ENCODE peak calls at places on chromosomes 12 and 14, in four cellular contexts. B, O, V and N are unnamed samples. For H3K36me3, the result is how much of the 10 kb centered on the place peaks cover.

GRCh38 chr12:52020539-52021336 is 14.0 kb downstream of the TAMALIN start:
- DNase-seq in B (peak), O (peak), V (peak), N (no peak)

GRCh38 chr12:49439042-49439441 is 71.8 kb downstream of the SPATS2 start:
- DNase-seq in B (no peak), O (no peak), V (no peak), N (no peak)

GRCh38 chr14:51527073-51527472 is 124.6 kb upstream of the FRMD6 start:
- DNase-seq in B (no peak), O (no peak), V (no peak), N (no peak)

GRCh38 chr12:94620611-94621010 is 29.7 kb downstream of the TMCC3 start:
- DNase-seq in B (peak), O (no peak), V (no peak), N (no peak)

GRCh38 chr12:107404981-107405380 is 280.6 kb upstream of the PWP1 start:
- DNase-seq in B (peak), O (peak), V (no peak), N (peak)

GRCh38 chr14:78863143-78863542 is 693.0 kb downstream of the NRXN3 start:
- DNase-seq in B (peak), O (peak), V (peak), N (no peak)

GRCh38 chr12:10174986-10175614 is 3.2 kb upstream of the OLR1 start:
- DNase-seq in B (no peak), O (no peak), V (no peak), N (no peak)

GRCh38 chr14:75519826-75520692 is 2.2 kb upstream of the BATF start:
- DNase-seq in B (no peak), O (no peak), V (no peak), N (no peak)

GRCh38 chr12:3520168-3520567 is 29.2 kb downstream of the PRMT8 start:
- DNase-seq in B (no peak), O (no peak), V (no peak), N (no peak)

GRCh38 chr12:79294590-79294989 is 396.2 kb downstream of the PAWR start:
- DNase-seq in B (no peak), O (no peak), V (no peak), N (no peak)

GRCh38 chr14:93789366-93790130 is 1.3 kb upstream of the PRIMA1 start:
- DNase-seq in B (no peak), O (no peak), V (peak), N (no peak)

GRCh38 chr12:109487181-109488050 is 10.0 kb downstream of the UBE3B start:
- DNase-seq in B (no peak), O (no peak), V (no peak), N (no peak)

GRCh38 chr12:70403827-70404226 is 37.7 kb downstream of the KCNMB4 start:
- DNase-seq in B (no peak), O (no peak), V (no peak), N (no peak)

GRCh38 chr12:114131824-114132223 is 165.7 kb upstream of the RBM19 start:
- DNase-seq in B (no peak), O (no peak), V (no peak), N (no peak)

GRCh38 chr14:59698793-59699192 is 122.2 kb upstream of the CCDC175 start:
- DNase-seq in B (no peak), O (no peak), V (no peak), N (no peak)

GRCh38 chr12:122909442-122910288 is 13.7 kb upstream of the VPS37B start:
- DNase-seq in B (no peak), O (no peak), V (no peak), N (no peak)

GRCh38 chr12:52254180-52254964 is 20.1 kb upstream of the KRT86 start:
- DNase-seq in B (no peak), O (no peak), V (no peak), N (no peak)

GRCh38 chr14:68824517-68825347 is 31.9 kb upstream of the ZFP36L1 start:
- DNase-seq in B (peak), O (peak), V (peak), N (peak)

GRCh38 chr12:110563702-110564470 is 19.2 kb downstream of the PPTC7 start:
- DNase-seq in B (no peak), O (no peak), V (no peak), N (no peak)

GRCh38 chr12:3122841-3123678 is 45.9 kb downstream of the TSPAN9 start:
- DNase-seq in B (no peak), O (no peak), V (no peak), N (no peak)

GRCh38 chr14:24463806-24464785 is 21.5 kb upstream of the SDR39U1 start:
- DNase-seq in B (no peak), O (no peak), V (no peak), N (no peak)

GRCh38 chr12:52363111-52363679 is 4.1 kb downstream of the KRT85 start:
- DNase-seq in B (no peak), O (no peak), V (no peak), N (no peak)

GRCh38 chr14:99781091-99781490 is 12.1 kb upstream of the EML1 start:
- DNase-seq in B (no peak), O (no peak), V (no peak), N (no peak)

GRCh38 chr12:130953783-130954543 is at the start of gene ADGRD1:
- DNase-seq in B (no peak), O (peak), V (no peak), N (no peak)

GRCh38 chr12:127272864-127273263 is 994.1 kb upstream of the TMEM132C start:
- DNase-seq in B (no peak), O (no peak), V (no peak), N (no peak)

GRCh38 chr14:69263771-69264170 is 3.8 kb downstream of the GALNT16 start:
- DNase-seq in B (no peak), O (no peak), V (no peak), N (no peak)

GRCh38 chr14:104743461-104744380 is 9.2 kb upstream of the SIVA1 start:
- DNase-seq in B (no peak), O (no peak), V (no peak), N (no peak)
- TF ChIP-seq SIN3A in B (no peak), O (no peak), V (no peak), N (no peak)

GRCh38 chr12:118044075-118044474 is 16.9 kb downstream of the WSB2 start:
- DNase-seq in B (no peak), O (no peak), V (no peak), N (no peak)
- H3K36me3 ChIP-seq in B (under half), O (half or more), V (under half), N (under half)

DNA sequence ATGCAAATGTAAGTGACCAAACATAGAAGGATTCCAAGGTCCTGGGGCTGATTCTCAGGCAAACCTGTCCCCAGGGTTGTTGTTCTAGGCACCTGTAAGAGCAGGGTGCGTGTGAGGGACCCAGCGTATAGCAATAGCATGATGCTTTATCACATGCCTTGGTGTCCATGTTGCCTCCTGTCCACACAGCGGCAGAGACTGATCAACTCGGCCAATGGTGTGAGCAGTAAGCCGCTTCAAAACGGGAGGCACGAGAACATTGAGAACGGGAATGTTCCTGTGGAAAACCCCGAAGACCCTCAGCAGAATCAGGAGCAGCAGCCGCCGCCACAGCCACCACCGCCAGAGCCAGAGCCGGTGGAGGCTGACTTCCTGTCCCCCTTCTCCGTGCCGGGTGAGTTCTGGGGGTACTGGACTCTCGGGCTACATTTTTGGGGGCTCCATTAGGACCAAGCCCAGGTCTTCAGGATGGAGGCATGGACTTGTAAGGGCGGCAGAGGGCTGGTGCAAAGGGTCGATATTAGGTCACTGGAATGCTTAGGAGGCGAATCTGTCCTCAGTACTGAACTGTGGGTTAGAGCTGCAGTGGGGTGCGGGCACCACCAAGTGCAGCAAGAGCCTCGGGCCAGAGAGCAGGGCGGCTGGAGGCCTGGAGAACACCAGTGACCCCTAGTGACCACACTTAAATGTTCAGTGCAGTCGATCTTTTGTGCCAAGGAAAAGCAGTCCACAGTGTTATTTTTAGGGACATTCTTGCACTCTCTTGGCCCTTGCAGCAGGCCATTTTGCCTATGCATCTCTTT is 57.2 kb upstream of the RIN3 start:
- DNase-seq in B (peak), O (peak), V (peak), N (peak)
- TF ChIP-seq FOSL1 in B (no peak), O (no peak), V (no peak), N (no peak)

GRCh38 chr12:6263931-6264330 is 46.6 kb upstream of the PLEKHG6 start:
- DNase-seq in B (peak), O (peak), V (no peak), N (no peak)

GRCh38 chr12:6264402-6265037 is 46.0 kb upstream of the PLEKHG6 start:
- DNase-seq in B (no peak), O (no peak), V (no peak), N (no peak)

GRCh38 chr12:6265038-6265405 is 45.5 kb upstream of the PLEKHG6 start:
- DNase-seq in B (no peak), O (no peak), V (no peak), N (no peak)

GRCh38 chr12:6262635-6263034 is 47.8 kb upstream of the PLEKHG6 start:
- DNase-seq in B (no peak), O (no peak), V (no peak), N (no peak)

DNA sequence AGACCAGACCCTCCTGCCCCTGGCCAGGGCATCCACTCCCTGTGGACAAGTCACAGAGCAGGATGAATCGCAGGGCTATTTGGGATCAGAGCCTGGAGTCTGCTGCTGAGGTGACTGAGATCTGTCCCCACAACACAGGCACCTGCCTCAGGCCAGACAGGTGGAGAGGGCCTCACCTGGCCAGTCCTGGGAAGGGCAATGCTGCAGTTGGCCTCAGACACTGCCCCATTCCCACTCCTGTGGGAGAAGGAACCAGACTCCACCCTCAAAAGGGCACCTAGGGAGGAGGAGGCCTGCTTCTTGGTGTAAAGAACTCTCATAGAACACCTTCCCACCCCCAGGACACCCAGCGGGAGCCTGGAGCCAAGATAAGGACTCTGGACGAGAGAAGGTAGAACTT is 48.3 kb upstream of the PLEKHG6 start:
- DNase-seq in B (no peak), O (no peak), V (no peak), N (no peak)
- TF ChIP-seq SIN3A in B (no peak), O (no peak), V (no peak), N (no peak)

DNA sequence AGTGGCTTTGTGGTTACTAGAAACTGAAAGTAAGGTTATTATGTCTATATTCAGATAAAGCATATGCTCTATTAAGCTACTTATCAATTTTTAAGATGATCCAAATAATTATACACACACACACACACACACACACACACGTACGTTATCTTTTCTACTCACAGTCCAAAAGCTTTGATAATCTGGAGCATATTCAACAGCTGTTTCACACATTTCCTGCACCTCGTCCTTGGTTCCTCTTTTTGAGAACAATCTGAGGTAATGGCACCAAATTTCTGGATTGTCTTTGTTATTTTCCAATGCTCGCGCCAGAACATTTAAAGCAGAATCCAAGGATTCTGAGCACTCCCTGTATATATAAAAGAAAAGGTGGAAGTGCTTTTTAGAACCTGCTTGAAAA is 37.5 kb downstream of the ZFC3H1 start:
- DNase-seq in B (no peak), O (no peak), V (no peak), N (no peak)
- H3K36me3 ChIP-seq in B (half or more), O (half or more), V (under half), N (half or more)